ENCODE peak calls at places on chromosomes 5 and 9, in ten cellular contexts. K is HepG2, A is lower leg skin, N is IMR-90, Q is body of pancreas, Y is transverse colon, J is A549, O is breast epithelium, P is spleen, X is esophagus squamous epithelium. D is an unnamed sample.

GRCh38 chr5:1445895-1446601 is 808 bp upstream of the SLC6A3 start:
- DNase-seq in X (no peak), Q (no peak), J (no peak), Y (no peak), A (no peak), N (no peak), P (no peak), K (no peak), O (no peak), D (no peak)

GRCh38 chr9:125544988-125545651 is 161.9 kb downstream of the MAPKAP1 start:
- DNase-seq in K (no peak), Y (no peak), N (peak), Q (peak), A (no peak), O (no peak), J (no peak), P (no peak), X (no peak), D (no peak)

GRCh38 chr5:120614512-120614911 is 150.4 kb downstream of the PRR16 start:
- DNase-seq in Y (no peak), O (no peak), N (peak), P (no peak), J (no peak), X (no peak), K (no peak), Q (no peak), A (no peak), D (no peak)

GRCh38 chr5:134141346-134142050 is 27.0 kb downstream of the TCF7 start:
- DNase-seq in J (no peak), N (no peak), P (peak), A (peak), X (no peak), K (no peak), Q (peak), Y (no peak), O (peak), D (peak)

GRCh38 chr5:72141440-72142271 is 34.4 kb downstream of the MAP1B start:
- DNase-seq in Q (no peak), Y (no peak), K (no peak), O (no peak), A (no peak), X (no peak), N (peak), P (no peak), J (peak), D (peak)

GRCh38 chr5:15374886-15375285 is 125.1 kb upstream of the FBXL7 start:
- DNase-seq in K (no peak), J (no peak), O (no peak), P (no peak), N (no peak), Y (no peak), X (no peak), A (no peak), Q (no peak), D (no peak)

GRCh38 chr5:148094336-148094735 is 30.6 kb downstream of the SPINK5 start:
- DNase-seq in J (no peak), Y (no peak), N (no peak), O (no peak), X (no peak), Q (no peak), A (no peak), P (no peak), K (no peak), D (no peak)

GRCh38 chr5:17896605-17897004 is 262.3 kb downstream of the TAF11L14 start:
- DNase-seq in Y (no peak), P (no peak), X (no peak), A (no peak), Q (no peak), O (no peak), K (no peak), J (no peak), N (peak), D (no peak)

GRCh38 chr9:128684325-128685021 is 4.5 kb upstream of the SET start:
- DNase-seq in O (peak), Q (peak), P (peak), N (peak), X (peak), Y (peak), K (peak), A (peak), J (peak), D (peak)
- TF ChIP-seq POLR2A in O (peak), Q (peak), P (no peak), N (peak), X (peak), Y (peak), K (peak), A (no peak), J (peak), D (no peak)

GRCh38 chr9:752681-753200 is 88.8 kb upstream of the DMRT1 start:
- DNase-seq in A (no peak), N (peak), Y (no peak), X (no peak), P (no peak), O (no peak), J (no peak), Q (no peak), K (no peak), D (no peak)
- TF ChIP-seq POLR2A in A (no peak), N (no peak), Y (no peak), X (no peak), P (no peak), O (no peak), J (no peak), Q (no peak), K (no peak), D (no peak)

GRCh38 chr9:109319072-109319630 is 1.7 kb downstream of the EPB41L4B start:
- DNase-seq in Q (peak), N (no peak), K (no peak), J (no peak), P (no peak), Y (peak), O (no peak), X (no peak), A (no peak), D (peak)
- TF ChIP-seq POLR2A in Q (peak), N (no peak), K (no peak), J (no peak), P (no peak), Y (peak), O (no peak), X (no peak), A (no peak), D (no peak)

DNA sequence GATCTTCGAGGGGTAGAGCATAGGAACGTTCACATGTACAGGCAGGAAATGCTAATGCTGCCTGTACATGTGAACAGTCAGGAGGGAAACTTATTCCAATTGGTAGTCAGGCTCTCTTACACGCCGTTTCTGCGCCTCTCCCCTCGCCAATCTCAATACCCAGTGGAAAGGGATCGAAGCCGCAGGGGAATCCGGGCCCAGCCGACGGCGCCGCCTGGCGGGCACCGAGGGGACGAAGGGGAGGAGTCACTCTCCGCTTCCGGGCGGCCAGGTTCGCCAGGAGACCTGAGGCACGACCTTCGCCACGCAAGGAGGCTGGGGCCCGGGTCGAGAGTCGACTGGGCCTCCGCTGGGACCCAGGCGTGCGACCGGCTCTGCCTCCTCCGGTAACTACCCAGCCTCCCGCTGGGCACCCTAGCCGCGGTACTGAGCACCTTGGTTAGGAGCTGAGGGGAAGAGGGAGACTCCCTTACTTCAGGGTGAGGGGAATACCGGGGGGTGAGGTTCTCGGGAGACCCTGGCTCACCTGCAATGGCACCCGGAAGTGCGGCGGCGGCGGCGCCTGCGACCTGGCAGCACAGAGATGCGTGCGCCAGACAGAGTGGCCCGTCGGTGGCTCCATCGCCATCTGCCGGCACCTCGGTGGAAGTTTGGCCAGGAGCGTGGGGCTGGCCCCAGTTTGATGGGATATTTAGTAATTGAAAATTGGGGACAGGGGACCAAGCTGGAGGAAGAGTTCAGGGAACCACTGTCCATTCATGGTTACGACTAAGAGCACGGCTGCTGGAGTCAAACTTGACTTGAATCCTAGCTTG is at the start of gene PIGO:
- DNase-seq in K (peak), N (peak), A (peak), J (peak), X (peak), Y (peak), Q (peak), P (peak), O (peak), D (peak)
- TF ChIP-seq POLR2A in K (peak), N (no peak), A (no peak), J (peak), X (peak), Y (peak), Q (peak), P (no peak), O (peak), D (peak)

GRCh38 chr9:113525831-113526230 is 62.3 kb downstream of the RGS3 start:
- DNase-seq in X (no peak), Y (no peak), P (peak), A (no peak), N (no peak), J (no peak), K (no peak), O (no peak), Q (no peak), D (no peak)

GRCh38 chr9:113525208-113525607 is 61.7 kb downstream of the RGS3 start:
- DNase-seq in A (no peak), K (no peak), X (no peak), P (peak), J (no peak), Q (no peak), Y (no peak), O (no peak), N (no peak), D (no peak)

GRCh38 chr9:113528088-113528487 is 64.6 kb downstream of the RGS3 start:
- DNase-seq in P (peak), X (no peak), J (no peak), A (no peak), Q (no peak), K (no peak), Y (peak), N (no peak), O (peak), D (no peak)

GRCh38 chr9:113526231-113526746 is 62.8 kb downstream of the RGS3 start:
- DNase-seq in P (peak), A (no peak), O (no peak), Y (no peak), X (no peak), Q (no peak), J (no peak), K (no peak), N (no peak), D (no peak)

DNA sequence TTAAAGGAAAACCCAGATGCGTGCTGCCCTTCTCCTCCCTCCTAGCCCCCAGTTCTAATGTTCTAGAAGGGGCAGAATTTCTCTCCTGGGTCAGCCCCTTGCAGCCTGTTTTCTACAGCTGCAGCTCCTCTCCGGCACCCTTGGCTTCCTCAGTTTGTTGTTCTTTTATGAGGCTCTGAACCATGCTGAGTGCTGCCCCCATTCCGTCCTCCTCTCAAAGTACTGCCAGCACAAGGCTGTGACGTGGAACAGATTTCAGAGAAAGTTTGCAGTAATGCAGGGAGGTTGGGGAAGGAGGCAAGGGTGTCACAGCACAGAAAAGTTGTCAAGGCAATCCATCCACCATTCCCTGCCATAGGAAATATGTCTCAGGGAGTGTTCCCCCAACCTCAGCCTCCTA is 63.3 kb downstream of the RGS3 start:
- DNase-seq in N (peak), P (peak), Y (no peak), A (no peak), Q (no peak), O (no peak), J (no peak), K (no peak), X (no peak), D (no peak)
- TF ChIP-seq POLR2A in N (no peak), P (no peak), Y (no peak), A (no peak), Q (no peak), O (no peak), J (no peak), K (no peak), X (no peak), D (no peak)

DNA sequence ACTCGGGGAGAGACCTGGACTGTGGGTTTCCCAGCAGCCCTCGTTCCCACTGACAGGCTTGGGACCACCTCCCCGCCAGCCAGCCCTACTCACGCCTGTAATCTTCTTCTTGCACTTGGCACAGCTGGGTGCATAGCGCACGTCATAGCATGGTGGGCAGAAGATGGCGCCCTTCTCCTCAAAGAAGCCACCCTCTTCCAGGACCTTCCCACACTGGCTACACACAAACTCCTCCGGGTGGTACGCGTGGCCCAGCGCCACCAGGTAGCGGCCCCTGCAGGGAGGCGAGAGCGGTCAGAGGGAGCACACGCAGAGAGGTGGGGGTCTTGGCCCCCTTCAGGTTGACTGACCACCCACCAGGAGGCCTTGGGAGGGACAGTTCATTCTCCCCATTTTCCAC is 9.4 kb downstream of the PDLIM7 start:
- DNase-seq in J (no peak), Q (no peak), P (no peak), K (no peak), Y (no peak), A (no peak), X (no peak), O (no peak), N (no peak), D (no peak)
- TF ChIP-seq POLR2A in J (no peak), Q (no peak), P (no peak), K (no peak), Y (no peak), A (no peak), X (no peak), O (no peak), N (no peak), D (no peak)

GRCh38 chr5:113294341-113295110 is 140.3 kb downstream of the TSSK1B start:
- DNase-seq in O (peak), A (peak), Q (peak), P (peak), X (peak), Y (peak), N (peak), J (peak), K (no peak), D (peak)
- TF ChIP-seq POLR2A in O (peak), A (peak), Q (peak), P (no peak), X (peak), Y (peak), N (peak), J (no peak), K (no peak), D (peak)

GRCh38 chr5:40828690-40829661 is 6.0 kb downstream of the RPL37 start:
- DNase-seq in Q (no peak), O (no peak), Y (no peak), K (no peak), X (no peak), P (no peak), A (no peak), J (no peak), N (no peak), D (no peak)

GRCh38 chr5:40826778-40827478 is 8.1 kb downstream of the RPL37 start:
- DNase-seq in K (no peak), Y (no peak), J (no peak), P (no peak), N (no peak), A (no peak), Q (no peak), X (no peak), O (no peak), D (no peak)

GRCh38 chr5:40828021-40828631 is 6.9 kb downstream of the RPL37 start:
- DNase-seq in O (no peak), Q (no peak), Y (no peak), P (no peak), J (no peak), A (no peak), N (no peak), X (no peak), K (no peak), D (no peak)

GRCh38 chr5:40829748-40830305 is 5.2 kb downstream of the RPL37 start:
- DNase-seq in A (no peak), N (no peak), O (no peak), Y (no peak), Q (no peak), K (no peak), J (no peak), X (no peak), P (no peak), D (no peak)

GRCh38 chr5:40827479-40827977 is 7.5 kb downstream of the RPL37 start:
- DNase-seq in K (no peak), A (no peak), N (no peak), P (no peak), Q (no peak), O (no peak), X (no peak), Y (no peak), J (no peak), D (no peak)
- TF ChIP-seq POLR2A in K (peak), A (no peak), N (no peak), P (no peak), Q (no peak), O (no peak), X (no peak), Y (no peak), J (no peak), D (no peak)

DNA sequence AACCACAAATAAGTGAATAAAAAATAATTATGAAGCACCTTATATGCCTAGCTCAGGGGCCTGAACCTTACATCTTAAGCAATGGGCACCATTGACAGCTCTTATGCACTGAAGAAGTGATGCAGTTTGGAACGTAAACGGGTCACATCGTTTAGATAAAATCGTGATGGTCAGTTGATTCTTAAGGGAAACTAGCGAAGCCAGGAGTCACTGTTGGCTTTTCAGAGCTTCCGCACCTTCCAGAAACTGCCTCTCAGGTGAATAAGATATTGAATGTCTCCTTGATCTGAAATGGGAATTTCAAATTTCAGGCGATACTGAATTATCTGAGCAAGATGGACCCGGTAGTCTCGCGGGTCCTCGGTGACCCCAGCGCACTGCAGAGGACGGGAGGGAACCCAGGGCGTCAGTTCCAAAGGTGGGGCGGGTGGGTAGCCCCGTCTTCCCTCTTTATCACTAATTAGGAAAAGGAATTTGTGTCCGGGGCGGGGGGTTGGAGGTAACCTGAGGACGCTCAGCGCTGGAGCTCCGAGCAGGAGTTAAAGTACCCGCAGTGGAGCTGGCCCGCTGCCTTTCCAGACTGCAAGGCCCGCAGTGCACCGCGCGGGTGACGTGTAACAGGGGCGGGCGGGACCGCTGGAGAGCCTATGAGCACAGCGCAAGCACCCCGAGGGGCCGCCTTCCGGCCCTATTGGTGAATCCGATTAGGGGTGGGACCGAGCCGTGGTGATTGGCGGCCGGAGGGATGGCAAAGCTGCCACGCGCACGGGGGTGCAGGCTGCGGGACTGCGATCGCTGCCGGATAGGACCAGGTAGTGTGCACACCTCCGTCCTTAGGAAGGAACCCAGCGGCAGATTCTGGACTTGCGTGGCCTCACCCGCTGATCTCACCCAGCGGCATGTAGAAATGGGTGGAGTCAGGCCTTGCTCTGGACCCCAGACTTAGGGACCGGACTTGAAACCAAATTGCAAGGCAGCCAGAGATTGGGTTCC is 19.7 kb upstream of the GARNL3 start:
- DNase-seq in Y (peak), P (peak), K (peak), O (peak), N (peak), A (peak), J (peak), Q (peak), X (peak), D (peak)
- TF ChIP-seq POLR2A in Y (peak), P (no peak), K (no peak), O (no peak), N (peak), A (no peak), J (peak), Q (peak), X (no peak), D (no peak)